ENCODE peak calls at places on chromosomes 16 and 17, in nine cellular contexts. I, U, G, H, B, V, F, E and N are unnamed samples.

GRCh38 chr16:57138281-57138935 is 46.0 kb downstream of the CPNE2 start:
- DNase-seq in E (no peak), H (no peak), G (no peak), F (no peak), I (no peak), V (no peak), U (no peak), B (no peak), N (no peak)

GRCh38 chr16:31099860-31100638 is 5.5 kb upstream of the VKORC1 start:
- DNase-seq in U (peak), I (no peak), E (no peak), V (no peak), H (no peak), B (no peak), G (peak), F (no peak), N (no peak)

GRCh38 chr17:79645022-79645776 is 34.3 kb upstream of the RBFOX3 start:
- DNase-seq in I (no peak), B (no peak), F (no peak), V (no peak), H (no peak), G (no peak), E (no peak), U (no peak), N (no peak)

GRCh38 chr16:4488486-4488967 is 12.3 kb downstream of the HMOX2 start:
- DNase-seq in U (peak), V (no peak), E (no peak), G (no peak), I (no peak), F (no peak), B (peak), H (no peak), N (no peak)

GRCh38 chr17:75550139-75550465 is 24.6 kb downstream of the LLGL2 start:
- DNase-seq in V (no peak), F (no peak), E (no peak), H (no peak), I (no peak), B (no peak), U (no peak), G (no peak), N (no peak)

GRCh38 chr16:81697321-81697885 is 81.7 kb upstream of the PLCG2 start:
- DNase-seq in B (peak), U (peak), F (peak), H (peak), V (peak), G (peak), E (peak), I (peak), N (no peak)

GRCh38 chr17:489758-490329 is 137.2 kb upstream of the RPH3AL start:
- DNase-seq in U (peak), I (peak), V (peak), B (peak), E (peak), H (no peak), F (no peak), G (peak), N (peak)

GRCh38 chr17:57086069-57086930 is 1.3 kb downstream of the AKAP1 start:
- DNase-seq in E (no peak), F (no peak), V (peak), I (peak), G (no peak), B (no peak), U (peak), H (no peak), N (no peak)